ENCODE peak calls at places on chromosomes 7 and 10, in six cellular contexts. L is heart right ventricle, A is upper lobe of right lung, M is AG09309, D is AG09319, R is sigmoid colon. T is an unnamed sample.

GRCh38 chr7:28700790-28701203 is 257.3 kb downstream of the TRIL start:
- DNase-seq in L (no peak), A (no peak), M (no peak), D (no peak), R (no peak), T (no peak)

GRCh38 chr7:784971-785370 is 47.3 kb upstream of the SUN1 start:
- DNase-seq in L (no peak), A (no peak), M (no peak), D (no peak), R (no peak), T (no peak)

GRCh38 chr10:50470798-50471582 is 152.8 kb downstream of the SGMS1 start:
- DNase-seq in L (no peak), A (no peak), M (peak; percentile 46), D (peak; percentile 19), R (no peak), T (no peak)

GRCh38 chr10:108629843-108630242 is 1293.5 kb downstream of the XPNPEP1 start:
- DNase-seq in L (no peak), A (no peak), M (no peak), D (no peak), R (no peak), T (peak; percentile 3)

GRCh38 chr7:135774284-135774683 is 25.7 kb upstream of the FAM180A start:
- DNase-seq in L (no peak), A (no peak), M (no peak), D (no peak), R (no peak), T (peak; percentile 60)

GRCh38 chr7:18429547-18429946 is 66.0 kb upstream of the HDAC9 start:
- DNase-seq in L (no peak), A (no peak), M (no peak), D (no peak), R (no peak), T (peak; percentile 64)

GRCh38 chr7:158971214-158971613 is 114.9 kb downstream of the DYNC2I1 start:
- DNase-seq in L (no peak), A (no peak), M (no peak), D (no peak), R (no peak), T (no peak)

GRCh38 chr7:72441791-72442190 is 29.7 kb upstream of the CALN1 start:
- DNase-seq in L (no peak), A (no peak), M (no peak), D (no peak), R (no peak), T (no peak)

GRCh38 chr7:108413782-108414492 is 42.3 kb downstream of the NRCAM start:
- DNase-seq in L (no peak), A (no peak), M (no peak), D (no peak), R (no peak), T (peak; percentile 50)

GRCh38 chr7:47253650-47254080 is 328.2 kb downstream of the TNS3 start:
- DNase-seq in L (peak; percentile 38), A (no peak), M (peak; percentile 17), D (peak; percentile 23), R (peak; percentile 78), T (peak; percentile 58)

GRCh38 chr10:43265799-43266721 is 805 bp downstream of the RASGEF1A start:
- DNase-seq in L (no peak), A (peak; percentile 70), M (no peak), D (no peak), R (no peak), T (no peak)

GRCh38 chr10:122461729-122462532 is 578 bp downstream of the HTRA1 start:
- DNase-seq in L (peak; percentile 36), A (peak; percentile 77), M (no peak), D (no peak), R (no peak), T (no peak)

GRCh38 chr7:105024734-105025133 is 10.7 kb downstream of the KMT2E start:
- DNase-seq in L (no peak), A (no peak), M (no peak), D (no peak), R (no peak), T (peak; percentile 40)

GRCh38 chr10:23826399-23826798 is 382.5 kb upstream of the KIAA1217 start:
- DNase-seq in L (no peak), A (no peak), M (no peak), D (no peak), R (no peak), T (peak; percentile 14)

GRCh38 chr7:66152538-66153191 is 38.0 kb downstream of the CRCP start:
- DNase-seq in L (no peak), A (peak; percentile 2), M (no peak), D (no peak), R (no peak), T (peak; percentile 28)

GRCh38 chr10:6558272-6558671 is 21.8 kb downstream of the PRKCQ start:
- DNase-seq in L (no peak), A (no peak), M (no peak), D (no peak), R (no peak), T (no peak)

GRCh38 chr7:68691261-68692216 is 906.7 kb upstream of the AUTS2 start:
- DNase-seq in L (no peak), A (no peak), M (peak; percentile 69), D (peak; percentile 49), R (no peak), T (peak; percentile 66)

GRCh38 chr7:78279035-78279434 is 480.5 kb downstream of the PHTF2 start:
- DNase-seq in L (no peak), A (no peak), M (no peak), D (peak; percentile 18), R (no peak), T (peak; percentile 64)

GRCh38 chr10:76881477-76882220 is 756.0 kb downstream of the KCNMA1 start:
- DNase-seq in L (no peak), A (no peak), M (peak; percentile 7), D (no peak), R (no peak), T (no peak)

GRCh38 chr10:97292097-97292861 is at the start of gene ARHGAP19:
- DNase-seq in L (peak; percentile 89), A (peak; percentile 93), M (peak; percentile 94), D (peak; percentile 94), R (peak; percentile 99), T (peak; percentile 99)
- TF ChIP-seq CTCF in L (no peak), A (peak; percentile 18), M (peak; percentile 1), D (no peak), R (no peak), T (peak; percentile 0)

DNA sequence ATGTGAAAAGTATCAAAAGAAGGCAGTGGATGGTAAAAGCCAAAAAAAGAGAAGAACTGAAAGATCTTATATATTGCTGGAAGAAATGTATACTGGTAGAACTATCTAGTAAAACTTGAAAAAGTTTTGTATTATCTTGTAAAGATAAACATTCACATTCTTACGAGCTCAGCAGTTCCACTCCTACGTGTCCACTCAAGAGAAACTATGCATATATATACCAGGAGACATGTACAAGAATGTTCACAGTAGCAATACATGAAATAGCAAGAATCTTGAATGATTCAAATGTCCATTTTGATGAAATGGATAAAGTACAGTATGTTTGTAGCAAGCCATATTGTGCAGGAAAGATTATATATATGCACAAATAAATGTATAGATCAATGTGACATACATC is 155.0 kb downstream of the RNF133 start:
- DNase-seq in L (no peak), A (no peak), M (no peak), D (no peak), R (no peak), T (no peak)
- TF ChIP-seq CTCF in L (no peak), A (no peak), M (no peak), D (no peak), R (no peak), T (no peak)

GRCh38 chr7:143389316-143390097 is 8.4 kb downstream of the ZYX start:
- DNase-seq in L (no peak), A (no peak), M (no peak), D (no peak), R (peak; percentile 67), T (no peak)

GRCh38 chr7:143388051-143388450 is 6.9 kb downstream of the ZYX start:
- DNase-seq in L (no peak), A (no peak), M (no peak), D (no peak), R (peak; percentile 63), T (no peak)

GRCh38 chr7:143387156-143387975 is 6.2 kb downstream of the ZYX start:
- DNase-seq in L (no peak), A (peak; percentile 54), M (no peak), D (no peak), R (peak; percentile 68), T (no peak)

GRCh38 chr7:143390098-143390772 is 9.1 kb downstream of the ZYX start:
- DNase-seq in L (no peak), A (no peak), M (no peak), D (no peak), R (no peak), T (no peak)

GRCh38 chr7:143388491-143389101 is 7.5 kb downstream of the ZYX start:
- DNase-seq in L (no peak), A (no peak), M (no peak), D (no peak), R (peak; percentile 68), T (no peak)
- TF ChIP-seq CTCF in L (no peak), A (no peak), M (no peak), D (no peak), R (no peak), T (no peak)

GRCh38 chr10:53315709-53316108 is 543.1 kb upstream of the MBL2 start:
- DNase-seq in L (no peak), A (no peak), M (no peak), D (no peak), R (no peak), T (peak; percentile 26)
- TF ChIP-seq CTCF in L (no peak), A (no peak), M (no peak), D (no peak), R (no peak), T (no peak)

GRCh38 chr7:24980695-24981543 is 941 bp upstream of the OSBPL3 start:
- DNase-seq in L (peak; percentile 18), A (peak; percentile 68), M (no peak), D (no peak), R (peak; percentile 67), T (peak; percentile 35)
- TF ChIP-seq CTCF in L (no peak), A (no peak), M (peak; percentile 16), D (no peak), R (no peak), T (no peak)

DNA sequence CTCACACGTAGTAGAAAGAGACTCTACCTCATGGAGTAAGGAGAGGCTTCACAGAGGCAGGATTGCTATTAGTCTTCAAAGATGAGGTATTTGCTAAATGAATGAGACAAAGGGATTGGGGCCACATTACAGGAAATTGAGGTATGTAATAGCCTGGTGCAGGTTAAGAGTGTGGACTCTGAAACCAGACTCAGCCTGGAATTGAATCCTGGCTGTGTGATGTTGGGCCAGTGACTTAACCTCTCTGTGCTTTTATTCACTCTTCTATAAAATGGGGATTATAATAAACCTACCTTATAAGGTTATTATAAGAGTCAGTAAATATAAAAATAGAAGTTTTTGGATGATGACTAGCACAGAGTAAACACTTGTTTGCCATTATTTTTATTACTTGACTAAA is 64.7 kb upstream of the ATRNL1 start:
- DNase-seq in L (no peak), A (no peak), M (no peak), D (no peak), R (no peak), T (no peak)
- TF ChIP-seq CTCF in L (no peak), A (no peak), M (no peak), D (no peak), R (no peak), T (no peak)

DNA sequence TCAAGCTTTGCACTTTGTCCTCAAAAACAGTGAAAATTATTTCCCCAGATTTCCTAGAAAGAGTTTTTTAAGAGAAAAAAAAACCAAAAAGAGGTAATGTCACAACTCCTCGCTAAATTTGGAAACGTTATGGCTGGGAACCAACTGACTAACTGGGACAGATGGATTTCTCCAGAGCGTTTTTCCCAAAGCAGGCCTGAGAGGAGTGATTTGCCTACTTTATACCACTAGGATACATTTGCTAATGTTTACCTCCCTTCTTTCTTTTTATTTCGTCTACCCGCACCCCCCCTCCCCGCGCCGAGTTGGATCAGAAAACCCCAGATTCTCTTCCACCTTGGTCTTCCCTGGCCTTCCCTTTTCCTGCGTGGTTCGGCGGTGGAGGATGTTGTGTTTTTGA is 7.2 kb downstream of the CPA2 start:
- DNase-seq in L (no peak), A (no peak), M (peak; percentile 48), D (peak; percentile 14), R (no peak), T (peak; percentile 86)
- TF ChIP-seq CTCF in L (no peak), A (no peak), M (peak; percentile 16), D (no peak), R (no peak), T (peak; percentile 19)